ENCODE peak calls at places on chromosomes 4 and X, in nine cellular contexts. O is A172, J is lower leg skin, M is SW480, I is A549, T is HTR-8/SVneo, D is AG09309, A is NCI-H1105 treated with DMSO at 0.1 percent for 48 hours, H is GOT3. B is an unnamed sample.

GRCh38 chr4:79788884-79789283 is 284.1 kb downstream of the ANTXR2 start:
- DNase-seq in J (no peak), I (no peak), O (no peak), H (no peak), A (no peak), D (no peak), M (no peak), T (no peak), B (no peak)

GRCh38 chrX:103792916-103793540 is 16.4 kb downstream of the PLP1 start:
- DNase-seq in A (no peak), I (no peak), H (no peak), O (no peak), D (peak; percentile 23), T (peak; percentile 4), J (no peak), M (no peak), B (no peak)

GRCh38 chr4:3471098-3471760 is 8.1 kb downstream of the DOK7 start:
- DNase-seq in A (no peak), D (no peak), T (no peak), O (no peak), I (no peak), J (no peak), M (no peak), H (no peak), B (no peak)

GRCh38 chrX:66833426-66833825 is 194.5 kb upstream of the EDA2R start:
- DNase-seq in M (no peak), O (no peak), T (no peak), D (no peak), H (no peak), A (no peak), J (no peak), I (no peak), B (no peak)

GRCh38 chr4:7559316-7559715 is 124.6 kb upstream of the PSAPL1 start:
- DNase-seq in M (no peak), A (no peak), J (no peak), D (no peak), H (no peak), T (no peak), O (no peak), I (no peak), B (no peak)

GRCh38 chr4:105092356-105092755 is 54.3 kb upstream of the TET2 start:
- DNase-seq in O (peak; percentile 82), J (peak; percentile 22), H (no peak), I (no peak), D (peak; percentile 41), A (peak; percentile 56), M (no peak), T (no peak), B (no peak)

GRCh38 chr4:107740381-107740780 is 20.3 kb upstream of the PAPSS1 start:
- DNase-seq in D (no peak), J (no peak), I (peak; percentile 14), T (no peak), M (peak; percentile 13), H (no peak), O (no peak), A (no peak), B (no peak)

GRCh38 chr4:87037921-87038320 is 103.1 kb downstream of the AFF1 start:
- DNase-seq in D (no peak), M (no peak), J (no peak), I (no peak), H (no peak), T (no peak), O (no peak), A (no peak), B (no peak)

GRCh38 chr4:169810325-169811323 is 52.9 kb upstream of the HPF1 start:
- DNase-seq in M (peak; percentile 66), D (peak; percentile 60), A (peak; percentile 61), I (peak; percentile 76), J (peak; percentile 63), O (peak; percentile 63), H (no peak), T (peak; percentile 73), B (peak; percentile 19)

GRCh38 chr4:75708218-75708691 is 16.1 kb upstream of the USO1 start:
- DNase-seq in O (no peak), H (no peak), A (no peak), M (no peak), D (no peak), T (no peak), J (no peak), I (peak; percentile 50), B (no peak)

GRCh38 chrX:33204889-33205288 is 6.5 kb downstream of the DMD start:
- DNase-seq in I (no peak), J (no peak), T (no peak), D (no peak), H (no peak), O (no peak), A (no peak), M (no peak), B (no peak)

GRCh38 chr4:38678078-38678477 is 14.1 kb downstream of the KLF3 start:
- DNase-seq in D (peak; percentile 84), H (no peak), A (no peak), O (peak; percentile 55), J (no peak), I (no peak), T (no peak), M (no peak), B (no peak)

GRCh38 chr4:176238819-176239218 is 30.2 kb downstream of the ASB5 start:
- DNase-seq in M (no peak), O (no peak), H (no peak), D (peak; percentile 34), T (no peak), A (no peak), J (no peak), I (no peak), B (no peak)

GRCh38 chr4:108427946-108428345 is 192.4 kb upstream of the RPL34 start:
- DNase-seq in O (no peak), D (peak; percentile 2), A (no peak), H (no peak), J (no peak), T (no peak), I (no peak), M (no peak), B (no peak)

GRCh38 chr4:152784490-152785195 is 4.9 kb downstream of the ARFIP1 start:
- DNase-seq in D (peak; percentile 67), O (peak; percentile 38), A (no peak), T (no peak), M (peak; percentile 25), I (peak; percentile 53), J (no peak), H (no peak), B (no peak)

GRCh38 chr4:153522800-153523089 is 56.6 kb downstream of the TMEM131L start:
- DNase-seq in H (no peak), J (no peak), D (no peak), A (no peak), T (no peak), O (no peak), I (no peak), M (no peak), B (no peak)

GRCh38 chr4:20015825-20016224 is 235.9 kb upstream of the SLIT2 start:
- DNase-seq in I (no peak), J (no peak), D (no peak), O (no peak), T (no peak), H (no peak), A (no peak), M (no peak), B (no peak)

GRCh38 chrX:116009871-116010710 is 160.5 kb upstream of the AGTR2 start:
- DNase-seq in I (no peak), M (no peak), H (no peak), A (peak; percentile 9), D (no peak), J (no peak), T (no peak), O (no peak), B (no peak)

GRCh38 chr4:23857353-23857752 is 32.5 kb downstream of the PPARGC1A start:
- DNase-seq in A (no peak), O (peak; percentile 34), J (no peak), M (peak; percentile 14), D (peak; percentile 7), H (no peak), T (peak; percentile 3), I (no peak), B (no peak)

GRCh38 chrX:23902419-23902818 is 5.3 kb downstream of the APOO start:
- DNase-seq in H (no peak), O (peak; percentile 66), A (peak; percentile 53), I (peak; percentile 76), M (peak; percentile 74), D (no peak), T (peak; percentile 61), J (no peak), B (peak; percentile 66)

GRCh38 chr4:121307441-121308327 is 73.1 kb downstream of the QRFPR start:
- DNase-seq in J (no peak), D (peak; percentile 16), M (peak; percentile 32), A (peak; percentile 23), O (peak; percentile 61), H (no peak), I (peak; percentile 33), T (peak; percentile 17), B (peak; percentile 1)